ENCODE peak calls at places on chromosomes 7 and 10, in five cellular contexts. E, O, H, G and V are unnamed samples.

GRCh38 chr7:7653568-7654187 is 13.1 kb downstream of the UMAD1 start:
- DNase-seq in E (no peak), O (no peak), H (no peak), G (peak), V (no peak)

GRCh38 chr7:67855322-67855721 is 858.7 kb downstream of the TYW1 start:
- DNase-seq in E (no peak), O (no peak), H (no peak), G (no peak), V (no peak)

GRCh38 chr10:32963102-32963501 is 5.1 kb upstream of the ITGB1 start:
- DNase-seq in E (no peak), O (peak), H (no peak), G (peak), V (no peak)

GRCh38 chr7:8176370-8177081 is 85.4 kb downstream of the ICA1 start:
- DNase-seq in E (no peak), O (no peak), H (no peak), G (no peak), V (no peak)

GRCh38 chr7:146654048-146654447 is 537.4 kb downstream of the CNTNAP2 start:
- DNase-seq in E (no peak), O (no peak), H (no peak), G (no peak), V (no peak)

GRCh38 chr10:72328045-72328828 is 26.5 kb downstream of the DNAJB12 start:
- DNase-seq in E (no peak), O (peak), H (no peak), G (peak), V (peak)

GRCh38 chr10:1168763-1169162 is 112.6 kb downstream of the WDR37 start:
- DNase-seq in E (no peak), O (no peak), H (no peak), G (no peak), V (peak)

GRCh38 chr7:39621261-39621660 is 2.1 kb upstream of the RALA start:
- DNase-seq in E (peak), O (peak), H (no peak), G (no peak), V (no peak)

GRCh38 chr10:117537904-117538524 is 4.5 kb upstream of the EMX2 start:
- DNase-seq in E (no peak), O (no peak), H (peak), G (no peak), V (no peak)

GRCh38 chr7:28002638-28003037 is 178.0 kb downstream of the JAZF1 start:
- DNase-seq in E (no peak), O (no peak), H (no peak), G (peak), V (no peak)

GRCh38 chr7:25854608-25855497 is 297.1 kb upstream of the NFE2L3 start:
- DNase-seq in E (peak), O (peak), H (peak), G (peak), V (no peak)

GRCh38 chr7:126202177-126202576 is 1050.6 kb downstream of the GRM8 start:
- DNase-seq in E (no peak), O (no peak), H (no peak), G (no peak), V (no peak)

GRCh38 chr10:107546239-107546638 is 381.7 kb upstream of the SORCS1 start:
- DNase-seq in E (peak), O (no peak), H (no peak), G (peak), V (no peak)

DNA sequence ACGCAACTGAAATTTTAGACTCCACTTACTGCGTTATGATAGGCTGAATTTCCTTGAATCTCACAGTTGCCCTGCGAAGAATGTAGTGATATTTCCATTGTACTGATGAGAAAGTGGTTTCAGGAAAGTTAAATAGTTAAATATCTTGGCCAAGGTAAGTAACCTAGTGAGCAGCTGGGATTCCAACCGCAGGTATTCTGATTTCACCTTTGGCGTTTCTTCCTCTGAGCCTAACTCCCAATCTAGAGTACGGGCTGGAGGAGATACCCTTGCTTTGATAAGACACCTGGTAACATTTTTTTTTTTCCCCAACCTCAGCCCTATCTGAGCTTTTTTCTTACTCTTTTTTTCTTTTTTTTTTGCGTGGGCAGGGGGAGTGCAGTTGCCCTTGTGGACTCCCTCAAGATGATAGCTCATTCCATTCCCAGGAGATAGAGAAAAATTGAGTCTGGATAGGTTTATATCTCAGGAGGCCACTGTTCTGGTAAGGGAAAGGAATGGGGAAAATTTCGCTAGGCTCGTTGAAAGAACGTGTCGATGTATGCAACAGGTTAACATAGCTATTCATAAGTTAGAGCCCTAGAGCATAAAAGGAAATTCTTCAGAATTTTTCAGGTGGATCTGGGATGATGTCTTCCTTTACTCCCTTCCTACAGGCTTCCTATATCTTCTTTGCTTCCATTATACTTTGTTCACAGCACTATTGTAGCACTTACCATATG is 3.1 kb upstream of the TAS2R38 start:
- DNase-seq in E (no peak), O (no peak), H (no peak), G (no peak), V (no peak)
- TF ChIP-seq CTCF in E (peak), O (peak), H (no peak), G (no peak), V (no peak)

GRCh38 chr7:99930376-99930775 is 956 bp upstream of the GJC3 start:
- DNase-seq in E (no peak), O (no peak), H (no peak), G (no peak), V (no peak)

GRCh38 chr7:99927536-99927935 is 1.9 kb downstream of the GJC3 start:
- DNase-seq in E (no peak), O (no peak), H (no peak), G (no peak), V (no peak)

GRCh38 chr7:99928994-99929729 is at the start of gene GJC3:
- DNase-seq in E (peak), O (peak), H (peak), G (peak), V (peak)

GRCh38 chr7:99928188-99928587 is 1.2 kb downstream of the GJC3 start:
- DNase-seq in E (no peak), O (no peak), H (no peak), G (no peak), V (no peak)

DNA sequence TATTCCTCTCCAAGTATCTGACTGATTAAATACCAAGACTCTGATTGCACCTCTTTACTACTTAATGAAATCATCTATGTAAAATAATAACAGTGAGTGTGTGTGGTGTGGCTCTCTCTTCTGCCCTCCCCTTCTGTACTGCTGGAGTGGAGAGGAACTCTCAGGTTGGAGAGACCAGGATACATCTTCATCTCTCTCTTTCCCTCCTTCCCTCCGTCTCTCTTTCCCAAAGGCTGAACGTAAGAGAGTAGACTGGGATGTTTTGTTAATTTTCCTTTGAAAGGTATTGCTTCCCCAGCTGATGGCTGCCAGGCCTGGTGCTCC is 272 bp upstream of the GJC3 start:
- DNase-seq in E (no peak), O (no peak), H (no peak), G (no peak), V (no peak)
- TF ChIP-seq CTCF in E (no peak), O (no peak), H (no peak), G (no peak), V (no peak)

GRCh38 chr7:112362053-112362650 is 88.1 kb upstream of the IFRD1 start:
- DNase-seq in E (no peak), O (no peak), H (no peak), G (no peak), V (no peak)
- TF ChIP-seq CTCF in E (no peak), O (no peak), H (no peak), G (no peak), V (no peak)

GRCh38 chr10:11881477-11882417 is 58.6 kb downstream of the PROSER2 start:
- DNase-seq in E (peak), O (peak), H (no peak), G (no peak), V (no peak)
- TF ChIP-seq CTCF in E (no peak), O (peak), H (no peak), G (no peak), V (no peak)

DNA sequence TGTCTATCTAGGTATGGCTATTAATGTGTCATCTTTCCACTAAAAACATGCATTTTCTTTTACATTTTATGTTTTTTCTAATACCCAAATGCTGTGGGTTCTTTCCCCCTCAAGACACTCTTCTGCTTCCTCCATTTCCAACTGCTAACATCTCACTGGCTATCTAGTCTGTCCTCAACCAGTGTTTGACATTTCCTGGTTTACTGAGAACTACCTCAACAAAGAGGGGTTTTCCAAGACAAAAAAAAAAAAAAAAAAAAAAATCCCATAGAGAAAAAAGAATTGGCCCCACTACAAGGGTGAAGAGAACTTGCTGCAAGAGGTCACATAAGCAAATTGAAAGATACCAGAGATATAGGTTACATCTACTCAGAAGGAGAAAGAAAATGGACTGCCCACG is 359.7 kb downstream of the CRPPA start:
- DNase-seq in E (no peak), O (no peak), H (no peak), G (no peak), V (no peak)
- TF ChIP-seq CTCF in E (no peak), O (no peak), H (no peak), G (no peak), V (no peak)

DNA sequence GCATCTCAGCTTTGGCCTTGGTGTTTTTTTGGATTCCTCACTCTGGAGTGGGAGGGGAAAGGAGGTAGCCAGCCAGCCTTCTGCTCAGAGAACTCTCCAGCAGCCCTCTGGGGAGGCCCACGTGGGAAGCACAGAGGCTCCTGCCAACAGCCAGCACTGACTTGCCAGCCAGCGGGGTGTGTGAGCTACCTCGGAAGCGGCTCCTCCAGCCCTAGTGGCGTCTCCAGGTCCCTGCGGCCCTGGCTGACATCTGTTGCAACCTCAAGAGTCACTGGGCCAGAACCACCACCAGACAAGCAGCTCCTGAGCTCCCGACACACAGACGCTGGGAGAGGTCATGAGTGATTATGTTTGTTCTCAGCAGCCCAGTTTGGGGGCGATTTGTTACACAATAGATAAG is 180.2 kb upstream of the FZD8 start:
- DNase-seq in E (no peak), O (peak), H (peak), G (peak), V (peak)
- TF ChIP-seq CTCF in E (no peak), O (peak), H (no peak), G (peak), V (peak)

DNA sequence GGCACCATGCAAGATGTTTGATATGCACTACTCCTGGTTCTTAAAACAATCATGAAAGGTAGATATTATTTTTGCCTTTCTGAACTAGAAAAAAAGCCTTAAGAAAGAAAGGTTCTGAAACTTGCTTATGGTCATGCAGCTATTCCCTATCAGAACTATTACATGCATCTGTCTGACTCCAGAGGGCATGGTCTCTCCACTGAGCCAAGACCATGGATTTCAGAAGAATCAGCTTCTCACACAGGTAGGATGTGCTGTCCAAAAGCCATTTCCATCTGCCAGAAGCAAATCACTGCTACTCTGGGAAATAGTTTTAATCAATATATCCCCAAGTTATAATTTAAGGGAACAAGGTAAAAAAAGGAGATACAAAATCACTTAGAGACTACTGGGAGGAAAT is 69.5 kb downstream of the STK17A start:
- DNase-seq in E (no peak), O (no peak), H (no peak), G (no peak), V (no peak)
- TF ChIP-seq CTCF in E (no peak), O (peak), H (no peak), G (no peak), V (no peak)

GRCh38 chr10:97499561-97500296 is 1.0 kb downstream of the UBTD1 start:
- DNase-seq in E (peak), O (peak), H (peak), G (peak), V (peak)

GRCh38 chr10:97497572-97498075 is 598 bp downstream of the MMS19 start:
- DNase-seq in E (peak), O (peak), H (peak), G (peak), V (peak)

GRCh38 chr10:97500297-97500575 is 1.5 kb downstream of the UBTD1 start:
- DNase-seq in E (no peak), O (no peak), H (no peak), G (no peak), V (no peak)

GRCh38 chr10:97498841-97499560 is at the start of gene UBTD1:
- DNase-seq in E (peak), O (no peak), H (peak), G (peak), V (peak)

DNA sequence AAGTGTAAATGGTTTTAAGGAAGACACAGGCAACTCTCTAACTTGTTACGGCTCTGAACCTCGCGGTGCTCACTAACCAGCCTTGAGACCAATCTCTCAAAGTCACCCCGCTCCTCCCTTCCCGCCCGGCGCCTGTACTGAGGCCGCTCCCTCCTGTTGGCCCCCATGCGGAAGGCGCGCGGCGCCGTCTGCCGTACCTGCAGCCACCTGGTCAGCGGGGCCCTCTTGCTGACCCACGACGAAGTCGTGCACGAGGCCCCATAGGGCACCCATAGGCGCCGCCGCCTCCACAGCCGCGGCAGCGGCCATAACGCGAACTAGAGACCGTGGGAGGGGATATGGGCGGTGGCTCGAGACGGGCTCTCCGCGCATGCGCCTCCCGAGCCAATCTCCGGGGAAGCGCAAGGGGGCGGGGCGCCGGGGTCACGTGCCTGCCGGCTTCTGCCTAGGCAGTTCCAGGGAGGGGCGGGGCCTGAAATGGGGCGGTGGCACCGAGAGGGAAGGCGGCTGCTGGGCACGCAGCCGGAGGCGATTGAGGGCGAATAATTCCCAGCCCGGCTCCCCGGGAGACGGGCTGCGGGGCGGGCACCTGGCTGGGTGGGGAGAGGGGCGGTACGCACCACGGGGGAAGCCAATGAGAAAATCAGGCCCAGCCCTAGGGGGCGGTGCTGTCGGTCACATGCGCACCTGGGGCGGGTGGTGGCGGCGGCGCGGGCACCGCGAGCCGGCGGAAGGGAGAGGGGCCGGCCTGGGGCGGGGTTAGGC is at the start of gene MMS19:
- DNase-seq in E (peak), O (peak), H (peak), G (peak), V (peak)
- TF ChIP-seq CTCF in E (no peak), O (peak), H (no peak), G (no peak), V (peak)